ENCODE peak calls at places on chromosomes 7 and 10, in seven cellular contexts. L, E, R, G, T, V and X are unnamed samples.
A peak's percentile ranks its signal among the peaks of the same experiment; 100 is the strongest.

GRCh38 chr7:71019703-71020102 is 112.2 kb upstream of the GALNT17 start:
- DNase-seq in L (no peak), E (no peak), R (no peak), G (peak; percentile 2), T (peak; percentile 3), V (no peak), X (no peak)

GRCh38 chr10:5953676-5954075 is 23.7 kb downstream of the IL15RA start:
- DNase-seq in L (no peak), E (no peak), R (no peak), G (no peak), T (no peak), V (no peak), X (no peak)

GRCh38 chr10:3542185-3542611 is 242.8 kb downstream of the KLF6 start:
- DNase-seq in L (no peak), E (peak; percentile 81), R (no peak), G (peak; percentile 88), T (no peak), V (no peak), X (no peak)

GRCh38 chr10:103241262-103242011 is 4.2 kb upstream of the RPEL1 start:
- DNase-seq in L (peak; percentile 55), E (peak; percentile 49), R (no peak), G (peak; percentile 46), T (peak; percentile 35), V (no peak), X (no peak)

GRCh38 chr7:40470111-40470736 is 335.4 kb downstream of the SUGCT start:
- DNase-seq in L (no peak), E (peak; percentile 17), R (no peak), G (peak; percentile 39), T (no peak), V (no peak), X (no peak)

GRCh38 chr10:131790021-131790420 is 110.8 kb upstream of the PPP2R2D start:
- DNase-seq in L (peak; percentile 45), E (no peak), R (no peak), G (no peak), T (no peak), V (no peak), X (no peak)

GRCh38 chr10:58856508-58857240 is 319.8 kb upstream of the PHYHIPL start:
- DNase-seq in L (peak; percentile 34), E (peak; percentile 93), R (no peak), G (peak; percentile 95), T (no peak), V (no peak), X (no peak)

GRCh38 chr7:2076649-2077064 is 156.1 kb downstream of the MAD1L1 start:
- DNase-seq in L (no peak), E (no peak), R (no peak), G (no peak), T (no peak), V (no peak), X (no peak)

GRCh38 chr7:16646427-16647081 is 573 bp downstream of the BZW2 start:
- DNase-seq in L (no peak), E (peak; percentile 40), R (no peak), G (no peak), T (peak; percentile 57), V (no peak), X (no peak)

GRCh38 chr10:114571316-114571999 is 86.6 kb downstream of the ABLIM1 start:
- DNase-seq in L (no peak), E (no peak), R (no peak), G (no peak), T (peak; percentile 7), V (no peak), X (no peak)

GRCh38 chr7:75946207-75946855 is 31.4 kb downstream of the POR start:
- DNase-seq in L (no peak), E (no peak), R (no peak), G (no peak), T (no peak), V (no peak), X (no peak)

GRCh38 chr10:51700228-51700835 is 937 bp upstream of the CSTF2T start:
- DNase-seq in L (no peak), E (peak; percentile 14), R (no peak), G (no peak), T (no peak), V (no peak), X (no peak)

GRCh38 chr10:132940791-132941465 is 1.4 kb downstream of the CFAP46 start:
- DNase-seq in L (no peak), E (no peak), R (no peak), G (no peak), T (no peak), V (no peak), X (no peak)

GRCh38 chr7:416761-417624 is 102.7 kb downstream of the PDGFA start:
- DNase-seq in L (no peak), E (no peak), R (no peak), G (no peak), T (no peak), V (no peak), X (no peak)

GRCh38 chr10:75108684-75109458 is 2.6 kb upstream of the SAMD8 start:
- DNase-seq in L (peak; percentile 80), E (no peak), R (no peak), G (peak; percentile 48), T (no peak), V (no peak), X (no peak)